ENCODE peak calls at places on chromosomes 4 and X, in six cellular contexts. T is ACHN, L is NCI-H2171 treated with DMSO at 0.1 percent for 48 hours, E is thoracic aorta, Q is ELF-1, S is fibroblast of pulmonary artery. G is an unnamed sample.
A peak's percentile ranks its signal among the peaks of the same experiment; 100 is the strongest.

GRCh38 chr4:8103421-8103820 is 55.2 kb downstream of the ABLIM2 start:
- DNase-seq in T (no peak), L (no peak), E (no peak), Q (no peak), S (no peak), G (no peak)

GRCh38 chr4:134470544-134470943 is 269.0 kb upstream of the PABPC4L start:
- DNase-seq in T (peak; percentile 24), L (peak; percentile 6), E (no peak), Q (no peak), S (peak; percentile 26), G (peak; percentile 70)

GRCh38 chr4:159298502-159298901 is 195.6 kb downstream of the RAPGEF2 start:
- DNase-seq in T (peak; percentile 46), L (no peak), E (no peak), Q (no peak), S (no peak), G (no peak)

GRCh38 chr4:158094413-158095110 is 78.3 kb downstream of the GASK1B start:
- DNase-seq in T (peak; percentile 70), L (no peak), E (no peak), Q (peak; percentile 82), S (peak; percentile 62), G (no peak)

GRCh38 chr4:156420557-156420956 is 466.9 kb upstream of the CTSO start:
- DNase-seq in T (no peak), L (no peak), E (no peak), Q (no peak), S (peak; percentile 20), G (no peak)

GRCh38 chrX:44705817-44706551 is 137.8 kb upstream of the DUSP21 start:
- DNase-seq in T (no peak), L (no peak), E (no peak), Q (peak; percentile 92), S (no peak), G (no peak)

GRCh38 chr4:88159137-88159725 is 792 bp upstream of the ABCG2 start:
- DNase-seq in T (no peak), L (no peak), E (no peak), Q (peak; percentile 83), S (no peak), G (no peak)

GRCh38 chr4:186826866-186827541 is 103.3 kb upstream of the FAT1 start:
- DNase-seq in T (no peak), L (no peak), E (no peak), Q (no peak), S (no peak), G (no peak)

GRCh38 chr4:143437937-143438336 is 75.6 kb upstream of the SMARCA5 start:
- DNase-seq in T (no peak), L (peak; percentile 79), E (no peak), Q (no peak), S (no peak), G (no peak)

GRCh38 chrX:119758682-119759332 is 419 bp downstream of the SOWAHD start:
- DNase-seq in T (no peak), L (peak; percentile 12), E (no peak), Q (peak; percentile 50), S (no peak), G (peak; percentile 25)

GRCh38 chrX:123425904-123426303 is 241.8 kb downstream of the GRIA3 start:
- DNase-seq in T (no peak), L (no peak), E (peak; percentile 7), Q (no peak), S (peak; percentile 61), G (no peak)

GRCh38 chr4:54898941-54899340 is 226.5 kb downstream of the KDR start:
- DNase-seq in T (no peak), L (no peak), E (no peak), Q (no peak), S (no peak), G (no peak)

GRCh38 chrX:34140816-34141215 is 8.7 kb upstream of the FAM47A start:
- DNase-seq in T (no peak), L (no peak), E (no peak), Q (no peak), S (no peak), G (no peak)

GRCh38 chr4:14078311-14078710 is 450.8 kb upstream of the BOD1L1 start:
- DNase-seq in T (no peak), L (no peak), E (no peak), Q (no peak), S (no peak), G (no peak)

GRCh38 chrX:100654256-100654655 is 10.3 kb downstream of the SRPX2 start:
- DNase-seq in T (peak; percentile 35), L (peak; percentile 67), E (no peak), Q (peak; percentile 39), S (peak; percentile 55), G (peak; percentile 30)

GRCh38 chr4:22508376-22508775 is 7.5 kb downstream of the ADGRA3 start:
- DNase-seq in T (no peak), L (no peak), E (no peak), Q (no peak), S (no peak), G (no peak)

GRCh38 chr4:146224331-146224966 is 10.1 kb downstream of the REELD1 start:
- DNase-seq in T (no peak), L (no peak), E (no peak), Q (no peak), S (peak; percentile 62), G (no peak)

GRCh38 chr4:184648220-184649025 is 824 bp downstream of the CASP3 start:
- DNase-seq in T (peak; percentile 51), L (no peak), E (peak; percentile 10), Q (peak; percentile 81), S (peak; percentile 41), G (peak; percentile 50)

GRCh38 chr4:138439143-138439581 is 197.0 kb upstream of the SLC7A11 start:
- DNase-seq in T (no peak), L (no peak), E (no peak), Q (no peak), S (peak; percentile 13), G (no peak)